ENCODE peak calls at places on chromosomes 12 and 14, in five cellular contexts. X is tibial nerve, J is epithelial cell of esophagus, V is cardiac muscle cell, E is prostate gland. F is an unnamed sample.

GRCh38 chr12:57461326-57461903 is 1.8 kb downstream of the GLI1 start:
- DNase-seq in X (peak), J (peak), V (peak), E (peak), F (no peak)

GRCh38 chr14:63777024-63777423 is 49.2 kb upstream of the SGPP1 start:
- DNase-seq in X (no peak), J (peak), V (no peak), E (no peak), F (no peak)

GRCh38 chr14:76863724-76864407 is 37.7 kb downstream of the LRRC74A start:
- DNase-seq in X (peak), J (no peak), V (peak), E (no peak), F (no peak)

GRCh38 chr12:113162102-113163029 is 12.8 kb downstream of the CFAP73 start:
- DNase-seq in X (no peak), J (no peak), V (peak), E (no peak), F (no peak)

GRCh38 chr12:113384778-113385177 is 18.9 kb downstream of the SDS start:
- DNase-seq in X (no peak), J (no peak), V (no peak), E (no peak), F (no peak)

GRCh38 chr14:73438993-73439392 is 19.4 kb downstream of the NUMB start:
- DNase-seq in X (no peak), J (no peak), V (no peak), E (no peak), F (no peak)

GRCh38 chr12:100293017-100293416 is 26.0 kb downstream of the SCYL2 start:
- DNase-seq in X (no peak), J (peak), V (no peak), E (no peak), F (no peak)

GRCh38 chr12:71636704-71637115 is 26.9 kb downstream of the ZFC3H1 start:
- DNase-seq in X (no peak), J (peak), V (peak), E (peak), F (peak)

GRCh38 chr12:106583578-106584103 is 837 bp downstream of the RFX4 start:
- DNase-seq in X (no peak), J (peak), V (peak), E (no peak), F (no peak)

GRCh38 chr14:60509438-60510253 is 700 bp downstream of the SIX6 start:
- DNase-seq in X (no peak), J (no peak), V (no peak), E (no peak), F (no peak)

GRCh38 chr14:71321556-71322315 is 414.5 kb downstream of the PCNX1 start:
- DNase-seq in X (peak), J (peak), V (peak), E (peak), F (peak)

GRCh38 chr12:88035907-88036289 is 6.7 kb upstream of the C12orf50 start:
- DNase-seq in X (no peak), J (peak), V (no peak), E (no peak), F (no peak)

GRCh38 chr12:88035271-88035906 is 6.2 kb upstream of the C12orf50 start:
- DNase-seq in X (peak), J (peak), V (peak), E (peak), F (peak)

GRCh38 chr12:88036368-88036965 is 7.3 kb upstream of the C12orf50 start:
- DNase-seq in X (no peak), J (peak), V (no peak), E (no peak), F (no peak)

GRCh38 chr12:88037770-88038169 is 8.6 kb upstream of the C12orf50 start:
- DNase-seq in X (no peak), J (no peak), V (no peak), E (no peak), F (no peak)
- H3K4me3 ChIP-seq in X (no peak), J (no peak), V (no peak), E (no peak), F (no peak)

GRCh38 chr14:22163051-22163450 is 426.0 kb downstream of the DAD1 start:
- DNase-seq in X (no peak), J (peak), V (peak), E (no peak), F (no peak)

GRCh38 chr14:22164616-22165015 is 424.4 kb downstream of the DAD1 start:
- DNase-seq in X (no peak), J (peak), V (no peak), E (no peak), F (no peak)

GRCh38 chr14:22168092-22168955 is 420.7 kb downstream of the DAD1 start:
- DNase-seq in X (no peak), J (no peak), V (no peak), E (no peak), F (no peak)
- TF ChIP-seq CTCF in X (no peak), J (peak), V (no peak), E (no peak), F (no peak)

GRCh38 chr12:80713419-80713818 is 3.3 kb upstream of the MYF5 start:
- DNase-seq in X (no peak), J (no peak), V (no peak), E (no peak), F (no peak)

GRCh38 chr12:80716711-80717469 is at the start of gene MYF5:
- DNase-seq in X (no peak), J (no peak), V (no peak), E (no peak), F (no peak)

GRCh38 chr12:80714846-80715245 is 1.9 kb upstream of the MYF5 start:
- DNase-seq in X (no peak), J (no peak), V (no peak), E (no peak), F (no peak)

GRCh38 chr12:80714055-80714454 is 2.7 kb upstream of the MYF5 start:
- DNase-seq in X (no peak), J (peak), V (peak), E (no peak), F (no peak)

GRCh38 chr12:80715850-80716249 is 862 bp upstream of the MYF5 start:
- DNase-seq in X (no peak), J (no peak), V (no peak), E (no peak), F (no peak)
- H3K4me3 ChIP-seq in X (no peak), J (no peak), V (no peak), E (no peak), F (no peak)

GRCh38 chr14:100382106-100382455 is 58.9 kb downstream of the SLC25A47 start:
- DNase-seq in X (no peak), J (no peak), V (no peak), E (no peak), F (no peak)

GRCh38 chr14:100384277-100384676 is 61.1 kb downstream of the SLC25A47 start:
- DNase-seq in X (no peak), J (no peak), V (no peak), E (no peak), F (no peak)

GRCh38 chr14:100381386-100382105 is 58.4 kb downstream of the SLC25A47 start:
- DNase-seq in X (no peak), J (no peak), V (no peak), E (no peak), F (no peak)

GRCh38 chr14:100384819-100385813 is 62.0 kb downstream of the SLC25A47 start:
- DNase-seq in X (no peak), J (peak), V (no peak), E (no peak), F (no peak)

DNA sequence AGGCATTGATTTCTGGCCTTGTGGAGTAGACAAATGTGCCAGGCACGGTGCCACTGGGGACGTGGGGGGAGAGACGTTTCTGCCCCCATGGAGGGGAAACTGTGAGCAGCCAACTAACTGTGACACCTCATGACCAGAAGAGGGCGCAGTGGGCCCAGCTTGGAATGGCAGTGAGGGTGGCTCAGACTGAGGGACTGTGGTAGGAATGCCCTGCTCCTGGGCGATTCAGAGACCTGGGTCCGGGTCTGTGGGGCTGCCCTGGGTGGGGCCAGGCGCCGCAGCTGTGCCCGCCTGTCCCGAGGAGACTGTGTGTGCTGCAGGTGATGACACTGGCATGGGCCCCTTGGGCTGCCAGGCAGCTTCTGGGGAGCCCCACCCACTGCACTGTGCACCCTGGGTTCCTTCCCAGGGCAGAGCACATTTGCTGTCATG is 60.6 kb downstream of the SLC25A47 start:
- DNase-seq in X (peak), J (peak), V (peak), E (peak), F (no peak)
- TF ChIP-seq CTCF in X (peak), J (peak), V (peak), E (peak), F (peak)

DNA sequence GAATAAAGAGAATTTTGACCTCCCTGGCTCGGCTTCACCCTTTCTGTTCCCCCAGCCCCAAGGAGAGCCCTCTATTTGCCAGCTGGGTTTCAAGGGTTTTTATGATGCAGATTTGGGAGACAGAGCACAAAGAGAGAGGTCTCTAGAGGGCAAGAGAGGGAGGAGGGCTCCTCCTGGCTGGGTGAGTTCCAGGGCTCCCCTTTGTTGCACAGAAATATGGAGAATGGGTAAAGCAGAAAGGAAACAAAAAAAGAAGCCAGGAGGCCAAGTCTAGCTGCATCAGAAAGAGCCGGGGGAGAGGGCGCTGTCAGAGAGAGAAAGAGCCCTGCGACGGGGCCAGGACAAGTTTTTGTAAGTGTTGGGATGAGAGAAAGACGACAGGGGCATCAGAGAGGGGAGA is 319.6 kb upstream of the RTL1 start:
- DNase-seq in X (no peak), J (no peak), V (no peak), E (no peak), F (no peak)
- H3K4me3 ChIP-seq in X (no peak), J (no peak), V (no peak), E (no peak), F (no peak)

DNA sequence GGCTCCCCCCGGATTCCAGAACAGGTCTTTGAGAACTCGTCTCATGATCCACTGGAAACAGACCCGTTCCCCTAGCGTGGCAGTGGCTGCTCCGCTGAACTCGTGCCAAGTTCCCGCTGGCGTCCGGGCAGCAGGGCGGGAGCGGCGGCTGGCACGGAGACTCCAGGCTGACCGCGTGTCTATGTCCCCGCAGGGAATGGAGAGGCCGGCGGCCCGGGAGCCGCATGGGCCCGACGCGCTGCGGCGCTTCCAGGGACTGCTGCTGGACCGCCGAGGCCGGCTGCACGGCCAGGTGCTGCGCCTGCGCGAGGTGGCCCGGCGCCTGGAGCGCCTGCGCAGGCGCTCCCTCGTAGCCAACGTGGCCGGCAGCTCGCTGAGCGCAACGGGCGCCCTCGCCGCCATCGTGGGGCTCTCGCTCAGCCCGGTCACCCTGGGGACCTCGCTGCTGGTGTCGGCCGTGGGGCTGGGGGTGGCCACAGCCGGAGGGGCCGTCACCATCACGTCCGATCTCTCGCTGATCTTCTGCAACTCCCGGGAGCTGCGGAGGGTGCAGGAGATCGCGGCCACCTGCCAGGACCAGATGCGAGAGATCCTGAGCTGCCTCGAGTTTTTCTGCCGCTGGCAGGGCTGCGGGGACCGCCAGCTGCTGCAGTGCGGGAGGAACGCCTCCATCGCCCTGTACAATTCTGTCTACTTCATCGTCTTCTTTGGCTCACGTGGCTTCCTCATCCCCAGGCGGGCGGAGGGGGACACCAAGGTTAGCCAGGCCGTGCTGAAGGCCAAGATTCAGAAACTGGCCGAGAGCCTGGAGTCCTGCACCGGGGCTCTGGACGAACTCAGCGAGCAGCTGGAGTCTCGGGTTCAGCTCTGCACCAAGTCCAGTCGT is 1.5 kb downstream of the APOLD1 start:
- DNase-seq in X (peak), J (peak), V (peak), E (peak), F (peak)
- TF ChIP-seq CTCF in X (no peak), J (no peak), V (no peak), E (no peak), F (no peak)

GRCh38 chr14:54259821-54260220 is 137.0 kb upstream of the CDKN3 start:
- DNase-seq in X (no peak), J (no peak), V (no peak), E (no peak), F (no peak)
- H3K4me3 ChIP-seq in X (no peak), J (no peak), V (no peak), E (no peak), F (no peak)

GRCh38 chr14:53354331-53354730 is 201.2 kb upstream of the DDHD1 start:
- DNase-seq in X (no peak), J (no peak), V (no peak), E (no peak), F (no peak)
- TF ChIP-seq CTCF in X (no peak), J (no peak), V (no peak), E (no peak), F (no peak)

F was measured in LNCaP clone FGC.